ENCODE peak calls at places on chromosomes 4 and X, in seven cellular contexts. F, Y, D, B, H, A and R are unnamed samples.

GRCh38 chr4:23225024-23225423 is 532.3 kb downstream of the GBA3 start:
- DNase-seq in Y (no peak), F (no peak), H (no peak), A (no peak), D (no peak), B (no peak), R (no peak)

GRCh38 chr4:52947691-52948397 is 85.7 kb downstream of the RASL11B start:
- DNase-seq in F (no peak), D (no peak), B (no peak), Y (no peak), H (no peak), A (no peak), R (no peak)

GRCh38 chrX:149037301-149037700 is 467.8 kb downstream of the IDS start:
- DNase-seq in Y (no peak), F (no peak), H (no peak), A (no peak), B (no peak), D (no peak), R (peak; percentile 38)

GRCh38 chr4:128558896-128559669 is 250.4 kb upstream of the JADE1 start:
- DNase-seq in F (no peak), A (no peak), D (no peak), B (peak; percentile 50), Y (no peak), H (no peak), R (peak; percentile 55)

GRCh38 chrX:151724563-151725337 is 8.9 kb downstream of the FATE1 start:
- DNase-seq in A (no peak), H (no peak), B (no peak), F (no peak), Y (no peak), D (no peak), R (no peak)

GRCh38 chr4:38231626-38232025 is 271.4 kb downstream of the PTTG2 start:
- DNase-seq in H (no peak), F (no peak), A (no peak), D (no peak), Y (no peak), B (no peak), R (no peak)

GRCh38 chr4:174461438-174462106 is 60.7 kb downstream of the HPGD start:
- DNase-seq in H (no peak), A (no peak), D (no peak), F (no peak), B (peak; percentile 11), Y (peak; percentile 37), R (peak; percentile 6)

GRCh38 chr4:156968479-156968984 is 3.1 kb downstream of the PDGFC start:
- DNase-seq in B (peak; percentile 89), A (peak; percentile 42), Y (peak; percentile 71), H (no peak), D (peak; percentile 61), F (no peak), R (peak; percentile 69)

GRCh38 chr4:53490965-53491622 is 100.2 kb downstream of the LNX1 start:
- DNase-seq in D (no peak), H (no peak), B (peak; percentile 95), Y (peak; percentile 58), F (no peak), A (peak; percentile 50), R (peak; percentile 95)

GRCh38 chr4:94207469-94208224 is at the start of gene SMARCAD1:
- DNase-seq in Y (peak; percentile 91), H (peak; percentile 93), B (peak; percentile 98), A (peak; percentile 84), D (peak; percentile 94), F (peak; percentile 92), R (peak; percentile 98)

GRCh38 chrX:112851806-112852205 is 11.2 kb upstream of the AMOT start:
- DNase-seq in B (peak; percentile 47), A (no peak), Y (peak; percentile 19), D (no peak), F (no peak), H (no peak), R (peak; percentile 8)

GRCh38 chrX:71096702-71097032 is 1.0 kb downstream of the FOXO4 start:
- DNase-seq in D (peak; percentile 49), F (no peak), Y (no peak), B (no peak), H (no peak), A (no peak), R (no peak)

GRCh38 chrX:124606724-124607123 is 260.4 kb downstream of the SH2D1A start:
- DNase-seq in Y (no peak), D (no peak), F (no peak), A (no peak), H (no peak), B (no peak), R (no peak)

GRCh38 chrX:41189156-41189555 is 103.9 kb downstream of the USP9X start:
- DNase-seq in A (no peak), B (no peak), Y (no peak), D (no peak), H (no peak), F (no peak), R (no peak)

GRCh38 chrX:41180194-41180902 is 95.1 kb downstream of the USP9X start:
- DNase-seq in Y (peak; percentile 47), H (no peak), B (peak; percentile 70), A (peak; percentile 44), F (peak; percentile 34), D (no peak), R (peak; percentile 67)

DNA sequence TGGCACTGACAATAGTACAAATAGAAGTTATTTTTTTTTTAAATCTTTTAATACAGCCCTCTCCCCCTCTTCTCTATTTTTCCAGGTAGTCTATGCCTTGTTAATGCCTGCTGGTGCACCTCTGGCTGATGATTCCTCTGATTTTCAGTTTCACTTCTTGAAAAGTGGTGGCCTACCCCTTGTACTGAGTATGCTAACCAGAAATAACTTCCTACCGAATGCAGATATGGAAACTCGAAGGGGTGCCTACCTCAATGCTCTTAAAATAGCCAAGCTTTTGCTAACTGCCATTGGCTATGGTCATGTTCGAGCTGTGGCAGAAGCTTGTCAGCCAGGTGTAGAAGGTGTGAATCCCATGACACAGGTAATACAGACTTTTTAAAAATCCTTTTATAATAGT is 99.1 kb downstream of the USP9X start:
- DNase-seq in B (no peak), H (no peak), A (no peak), Y (no peak), D (no peak), F (no peak), R (peak; percentile 18)
- H3K36me3 ChIP-seq in B (no peaks in the 10 kb centered on the region), H (peaks cover 29% of the 10 kb centered on the region), A (peaks cover 47% of the 10 kb centered on the region), Y (no peaks in the 10 kb centered on the region), D (no peaks in the 10 kb centered on the region), F (peaks cover 63% of the 10 kb centered on the region), R (peaks cover 17% of the 10 kb centered on the region)

GRCh38 chr4:118175506-118175905 is 141.2 kb downstream of the NDST3 start:
- DNase-seq in D (no peak), Y (no peak), B (no peak), H (no peak), A (no peak), F (no peak), R (no peak)

GRCh38 chr4:118180776-118181175 is 146.5 kb downstream of the NDST3 start:
- DNase-seq in B (peak; percentile 33), Y (no peak), F (no peak), A (no peak), H (no peak), D (no peak), R (no peak)

GRCh38 chr4:118173126-118173525 is 138.8 kb downstream of the NDST3 start:
- DNase-seq in F (no peak), H (no peak), B (peak; percentile 24), D (no peak), A (no peak), Y (no peak), R (peak; percentile 27)

GRCh38 chr4:118173956-118174355 is 139.7 kb downstream of the NDST3 start:
- DNase-seq in D (no peak), F (no peak), Y (no peak), H (no peak), B (peak; percentile 95), A (no peak), R (no peak)

DNA sequence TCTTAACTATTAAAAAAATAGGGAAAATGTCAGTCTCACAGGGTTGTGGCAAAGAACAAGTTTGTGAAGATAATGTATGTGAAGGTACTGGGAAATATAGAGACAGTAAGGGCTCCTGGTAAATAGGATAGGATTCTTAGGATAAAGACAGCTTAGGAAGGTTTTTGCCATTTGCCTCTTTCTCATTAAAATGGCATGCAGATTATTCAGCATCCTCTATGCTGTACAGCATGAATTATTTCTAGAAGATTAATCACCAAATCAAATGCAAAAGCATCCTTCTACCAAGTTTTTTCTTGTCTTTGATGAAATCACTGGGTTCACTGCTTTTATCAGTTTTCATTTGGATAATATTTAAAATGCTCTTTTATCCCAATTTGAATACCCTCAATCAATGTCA is 142.8 kb downstream of the NDST3 start:
- DNase-seq in F (no peak), H (no peak), B (no peak), D (no peak), A (no peak), Y (no peak), R (no peak)
- H3K4me1 ChIP-seq in F (no peaks in the 10 kb centered on the region), H (no peaks in the 10 kb centered on the region), B (peaks cover 10% of the 10 kb centered on the region), D (no peaks in the 10 kb centered on the region), A (no peaks in the 10 kb centered on the region), Y (no peaks in the 10 kb centered on the region), R (peaks cover 17% of the 10 kb centered on the region)

DNA sequence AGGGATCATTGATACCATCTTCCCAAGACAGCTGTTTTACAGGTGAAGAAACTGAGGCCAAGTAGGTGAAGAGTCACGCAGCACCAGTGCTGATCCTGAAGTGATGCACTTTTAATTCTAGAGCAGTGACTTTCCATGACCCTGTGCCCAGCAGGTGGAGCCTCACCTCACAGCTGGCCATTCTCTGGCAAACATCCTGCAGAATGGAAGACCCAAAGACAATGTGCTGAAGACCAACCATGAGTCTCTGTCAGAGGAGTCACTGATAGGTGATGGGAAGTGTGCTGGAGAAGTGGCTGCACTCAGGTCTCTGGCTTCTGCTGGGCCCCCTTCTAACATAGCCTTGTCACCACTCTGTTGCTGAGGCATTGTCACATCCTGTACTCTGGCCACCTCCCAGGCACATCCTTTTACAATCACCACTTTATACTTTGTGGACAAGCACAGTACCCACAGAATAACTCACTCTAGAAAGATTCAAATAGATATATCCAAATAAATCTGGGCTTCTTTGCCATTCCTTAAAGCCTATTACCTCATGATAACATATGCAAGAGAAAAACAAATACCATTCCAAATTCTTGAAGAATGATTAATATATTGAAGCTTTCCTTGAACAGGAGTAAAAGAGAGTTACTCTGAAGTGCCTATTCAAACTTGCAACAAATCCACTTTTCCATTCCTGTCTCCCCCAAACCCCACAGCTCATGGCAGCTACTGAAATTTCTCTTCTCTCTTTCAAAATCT is 64.1 kb upstream of the SCOC start:
- DNase-seq in Y (no peak), F (peak; percentile 42), D (no peak), A (no peak), H (no peak), B (peak; percentile 37), R (no peak)
- H3K36me3 ChIP-seq in Y (no peaks in the 10 kb centered on the region), F (no peaks in the 10 kb centered on the region), D (no peaks in the 10 kb centered on the region), A (no peaks in the 10 kb centered on the region), H (no peaks in the 10 kb centered on the region), B (no peaks in the 10 kb centered on the region), R (no peaks in the 10 kb centered on the region)

GRCh38 chr4:26873391-26874026 is 12.9 kb downstream of the STIM2 start:
- DNase-seq in H (no peak), D (no peak), Y (no peak), B (no peak), F (no peak), A (no peak), R (no peak)
- H3K4me1 ChIP-seq in H (peaks cover 6% of the 10 kb centered on the region), D (peaks cover 12% of the 10 kb centered on the region), Y (no peaks in the 10 kb centered on the region), B (no peaks in the 10 kb centered on the region), F (peaks cover 2% of the 10 kb centered on the region), A (peaks cover 8% of the 10 kb centered on the region), R (peaks cover 19% of the 10 kb centered on the region)

DNA sequence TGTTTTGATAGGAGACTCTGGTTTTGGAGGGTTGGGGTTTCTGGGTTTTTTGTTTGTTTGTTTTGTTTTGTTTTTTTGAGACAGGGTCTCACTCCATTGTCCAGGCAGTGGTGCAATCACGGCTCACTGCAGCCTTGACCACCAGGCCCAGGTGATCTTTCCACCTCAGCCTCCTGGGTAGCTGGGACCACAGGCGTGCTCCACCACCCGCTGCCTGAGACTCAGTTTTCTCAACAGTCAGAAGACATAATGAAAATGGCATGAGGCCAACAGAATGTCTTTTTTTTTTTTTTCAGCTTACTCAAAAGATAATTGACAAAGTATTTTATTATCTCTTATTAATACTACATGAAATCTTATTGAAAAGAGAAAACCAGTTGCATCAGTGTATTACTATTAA is 32.4 kb downstream of the TNIP2 start:
- DNase-seq in D (no peak), Y (no peak), F (no peak), B (no peak), H (no peak), A (no peak), R (no peak)
- H3K36me3 ChIP-seq in D (no peaks in the 10 kb centered on the region), Y (peaks cover 14% of the 10 kb centered on the region), F (peaks cover 51% of the 10 kb centered on the region), B (peaks cover 7% of the 10 kb centered on the region), H (peaks cover 45% of the 10 kb centered on the region), A (peaks cover 15% of the 10 kb centered on the region), R (peaks cover 18% of the 10 kb centered on the region)